ENCODE peak calls at places on chromosomes 4 and X, in five cellular contexts. J, P, V, C and A are unnamed samples.

GRCh38 chr4:78689700-78690318 is 86.3 kb upstream of the BMP2K start:
- DNase-seq in J (no peak), P (no peak), V (no peak), C (no peak), A (no peak)

GRCh38 chr4:94577136-94577535 is 125.4 kb downstream of the PDLIM5 start:
- DNase-seq in J (no peak), P (peak), V (peak), C (peak), A (peak)

GRCh38 chr4:183936574-183937335 is 31.6 kb downstream of the STOX2 start:
- DNase-seq in J (no peak), P (no peak), V (no peak), C (no peak), A (no peak)

GRCh38 chr4:159042097-159042605 is 60.7 kb upstream of the RAPGEF2 start:
- DNase-seq in J (no peak), P (no peak), V (no peak), C (no peak), A (no peak)

GRCh38 chr4:100811046-100811445 is 293.2 kb upstream of the EMCN start:
- DNase-seq in J (no peak), P (no peak), V (no peak), C (no peak), A (no peak)

GRCh38 chrX:64642482-64642881 is 247.2 kb upstream of the MTMR8 start:
- DNase-seq in J (no peak), P (no peak), V (no peak), C (no peak), A (no peak)

GRCh38 chr4:161404346-161405110 is 759.3 kb downstream of the FSTL5 start:
- DNase-seq in J (no peak), P (no peak), V (no peak), C (no peak), A (no peak)

GRCh38 chr4:155604718-155605601 is 61.7 kb upstream of the GUCY1A1 start:
- DNase-seq in J (no peak), P (peak), V (no peak), C (peak), A (peak)

GRCh38 chr4:65669008-65669971 is 999 bp downstream of the EPHA5 start:
- DNase-seq in J (no peak), P (no peak), V (no peak), C (peak), A (no peak)

GRCh38 chr4:27684501-27685077 is 823.9 kb downstream of the STIM2 start:
- DNase-seq in J (peak), P (no peak), V (peak), C (peak), A (peak)

GRCh38 chrX:56792270-56793111 is 63.4 kb downstream of the NBDY start:
- DNase-seq in J (no peak), P (no peak), V (no peak), C (no peak), A (no peak)

GRCh38 chr4:159273126-159273438 is 170.2 kb downstream of the RAPGEF2 start:
- DNase-seq in J (no peak), P (peak), V (no peak), C (peak), A (no peak)

GRCh38 chrX:13398839-13399238 is 79.0 kb upstream of the ATXN3L start:
- DNase-seq in J (no peak), P (no peak), V (no peak), C (no peak), A (no peak)

GRCh38 chr4:97105716-97106115 is 1037.6 kb downstream of the STPG2 start:
- DNase-seq in J (no peak), P (no peak), V (no peak), C (no peak), A (no peak)